ENCODE peak calls at places on chromosome 19, in ten cellular contexts. M, O, E, F, S, V, P, X, C and Y are unnamed samples.

GRCh38 chr19:11152318-11153062 is 3.1 kb downstream of the SPC24 start:
- DNase-seq in E (no peak), X (peak; percentile 75), S (no peak), V (no peak), M (no peak), O (peak; percentile 96), P (no peak), C (peak; percentile 89), F (peak; percentile 41), Y (peak; percentile 93)

GRCh38 chr19:54287456-54287855 is 6.5 kb upstream of the LILRB2 start:
- DNase-seq in V (no peak), O (peak; percentile 12), P (no peak), F (no peak), E (no peak), X (no peak), C (no peak), M (no peak), S (no peak), Y (no peak)

GRCh38 chr19:17920527-17920926 is 12.3 kb upstream of the CCDC124 start:
- DNase-seq in O (no peak), S (no peak), C (no peak), V (no peak), E (no peak), M (no peak), P (no peak), X (no peak), F (no peak), Y (no peak)

GRCh38 chr19:17968376-17968775 is 1.5 kb downstream of the KCNN1 start:
- DNase-seq in M (no peak), E (no peak), S (no peak), C (no peak), O (no peak), V (no peak), F (no peak), X (no peak), P (no peak), Y (no peak)

GRCh38 chr19:4097501-4097900 is 26.4 kb downstream of the MAP2K2 start:
- DNase-seq in F (no peak), E (no peak), C (peak; percentile 62), O (no peak), P (no peak), V (no peak), S (no peak), X (no peak), M (no peak), Y (no peak)

GRCh38 chr19:51125421-51126075 is 842 bp downstream of the SIGLEC9 start:
- DNase-seq in V (no peak), P (no peak), E (no peak), F (no peak), C (no peak), S (no peak), X (peak; percentile 17), O (no peak), M (no peak), Y (no peak)

GRCh38 chr19:40717880-40718773 is 1.2 kb downstream of the ITPKC start:
- DNase-seq in S (no peak), E (peak; percentile 6), C (no peak), M (no peak), F (peak; percentile 52), P (no peak), V (peak; percentile 58), O (peak; percentile 59), X (no peak), Y (peak; percentile 56)

GRCh38 chr19:8526345-8527062 is 12.5 kb upstream of the ZNF414 start:
- DNase-seq in F (peak; percentile 81), E (peak; percentile 97), O (peak; percentile 87), X (peak; percentile 86), C (peak; percentile 92), V (peak; percentile 96), M (peak; percentile 82), S (peak; percentile 77), P (peak; percentile 96), Y (peak; percentile 94)

GRCh38 chr19:52370341-52370710 is 603 bp downstream of the ZNF880 start:
- DNase-seq in F (no peak), S (no peak), M (no peak), X (no peak), E (no peak), P (no peak), O (no peak), C (no peak), V (no peak), Y (no peak)

GRCh38 chr19:33690461-33691427 is 69.0 kb downstream of the CHST8 start:
- DNase-seq in O (no peak), M (no peak), S (no peak), F (peak; percentile 5), X (no peak), C (no peak), E (no peak), P (no peak), V (no peak), Y (no peak)

GRCh38 chr19:40411125-40411842 is 1.9 kb downstream of the PRX start:
- DNase-seq in S (no peak), C (no peak), E (no peak), P (no peak), V (no peak), F (no peak), M (no peak), O (no peak), X (peak; percentile 41), Y (peak; percentile 27)

GRCh38 chr19:39832341-39833083 is 1.4 kb downstream of the DYRK1B start:
- DNase-seq in M (no peak), O (peak; percentile 50), F (no peak), X (no peak), E (no peak), S (no peak), P (no peak), C (no peak), V (no peak), Y (no peak)

GRCh38 chr19:4742717-4743646 is 19.3 kb upstream of the DPP9 start:
- DNase-seq in O (no peak), V (peak; percentile 52), E (no peak), F (no peak), C (no peak), S (no peak), M (no peak), P (no peak), X (no peak), Y (no peak)

GRCh38 chr19:38251564-38252051 is 4.6 kb downstream of the PPP1R14A start:
- DNase-seq in O (no peak), S (no peak), M (no peak), F (peak; percentile 68), C (no peak), P (no peak), X (no peak), E (no peak), V (no peak), Y (no peak)

GRCh38 chr19:11506101-11506555 is 489 bp upstream of the ZNF653 start:
- DNase-seq in M (no peak), O (no peak), E (no peak), S (no peak), X (no peak), F (no peak), V (no peak), C (no peak), P (no peak), Y (no peak)

GRCh38 chr19:4712771-4713170 is 10.9 kb downstream of the DPP9 start:
- DNase-seq in V (no peak), M (no peak), S (no peak), C (no peak), O (no peak), P (no peak), E (no peak), X (no peak), F (no peak), Y (no peak)

GRCh38 chr19:15534957-15535864 is 26.9 kb downstream of the CYP4F22 start:
- DNase-seq in X (no peak), F (no peak), S (no peak), O (no peak), P (no peak), E (no peak), C (no peak), V (no peak), M (no peak), Y (no peak)

GRCh38 chr19:1847684-1848398 is 442 bp downstream of the REXO1 start:
- DNase-seq in M (no peak), E (peak; percentile 73), X (peak; percentile 51), F (peak; percentile 54), V (peak; percentile 72), C (no peak), S (no peak), O (peak; percentile 53), P (no peak), Y (peak; percentile 34)
- TF ChIP-seq CTCF in M (no peak), E (no peak), X (no peak), F (no peak), V (no peak), C (no peak), S (no peak), O (no peak), P (no peak), Y (no peak)

GRCh38 chr19:49570138-49570856 is 10.1 kb downstream of the NOSIP start:
- DNase-seq in X (peak; percentile 52), F (peak; percentile 58), O (peak; percentile 91), M (peak; percentile 87), P (peak; percentile 62), C (peak; percentile 67), V (peak; percentile 91), E (peak; percentile 91), S (no peak), Y (peak; percentile 91)
- TF ChIP-seq CTCF in X (peak; percentile 94), F (peak; percentile 100), O (peak; percentile 100), M (peak; percentile 99), P (peak; percentile 99), C (peak; percentile 85), V (peak; percentile 98), E (peak; percentile 99), S (peak; percentile 96), Y (peak; percentile 97)

GRCh38 chr19:50025022-50025793 is at the start of gene VRK3:
- DNase-seq in X (peak; percentile 99), E (peak; percentile 100), P (peak; percentile 92), M (peak; percentile 100), O (peak; percentile 100), V (peak; percentile 100), C (peak; percentile 100), F (peak; percentile 100), S (peak; percentile 97), Y (peak; percentile 100)
- TF ChIP-seq CTCF in X (peak; percentile 27), E (peak; percentile 18), P (no peak), M (no peak), O (no peak), V (peak; percentile 18), C (no peak), F (peak; percentile 7), S (no peak), Y (peak; percentile 15)

GRCh38 chr19:19111138-19111835 is 27.0 kb downstream of the TMEM161A start:
- DNase-seq in S (no peak), P (no peak), F (no peak), O (no peak), C (no peak), V (no peak), M (no peak), E (no peak), X (no peak), Y (no peak)

GRCh38 chr19:19110410-19111137 is 27.7 kb downstream of the TMEM161A start:
- DNase-seq in F (no peak), C (no peak), V (peak; percentile 81), M (no peak), P (peak; percentile 52), O (no peak), X (no peak), S (no peak), E (peak; percentile 67), Y (no peak)

GRCh38 chr19:19115954-19116353 is 22.3 kb downstream of the TMEM161A start:
- DNase-seq in X (peak; percentile 38), S (no peak), M (no peak), O (peak; percentile 25), C (no peak), V (peak; percentile 72), P (peak; percentile 56), F (no peak), E (peak; percentile 24), Y (peak; percentile 43)

GRCh38 chr19:19111967-19112580 is 26.2 kb downstream of the TMEM161A start:
- DNase-seq in E (no peak), X (no peak), F (no peak), P (no peak), M (no peak), V (no peak), O (no peak), S (no peak), C (no peak), Y (no peak)

GRCh38 chr19:19113040-19113541 is 25.2 kb downstream of the TMEM161A start:
- DNase-seq in S (no peak), M (no peak), V (peak; percentile 64), C (no peak), X (no peak), P (no peak), F (no peak), O (peak; percentile 62), E (peak; percentile 82), Y (no peak)
- TF ChIP-seq CTCF in S (no peak), M (no peak), V (no peak), C (no peak), X (no peak), P (no peak), F (no peak), O (no peak), E (peak; percentile 12), Y (no peak)